ENCODE peak calls at places on chromosome 12, in four cellular contexts. K, W, M and J are unnamed samples.
A peak's percentile ranks its signal among the peaks of the same experiment; 100 is the strongest.

GRCh38 chr12:62899568-62900390 is 35.2 kb downstream of the PPM1H start:
- DNase-seq in K (no peak), W (no peak), M (no peak), J (no peak)

GRCh38 chr12:46152456-46152855 is 116.4 kb downstream of the SLC38A1 start:
- DNase-seq in K (no peak), W (no peak), M (no peak), J (no peak)

GRCh38 chr12:55728185-55728931 is 451 bp downstream of the CD63 start:
- DNase-seq in K (peak; percentile 46), W (peak; percentile 58), M (no peak), J (peak; percentile 74)

GRCh38 chr12:105198961-105199360 is 37.0 kb downstream of the APPL2 start:
- DNase-seq in K (no peak), W (no peak), M (no peak), J (peak; percentile 25)

GRCh38 chr12:24777359-24777758 is 171.5 kb downstream of the BCAT1 start:
- DNase-seq in K (no peak), W (no peak), M (no peak), J (no peak)

GRCh38 chr12:116426391-116427136 is 132.6 kb upstream of the MAP1LC3B2 start:
- DNase-seq in K (peak; percentile 100), W (no peak), M (peak; percentile 96), J (peak; percentile 100)

GRCh38 chr12:68792952-68793351 is 15.0 kb upstream of the MDM2 start:
- DNase-seq in K (peak; percentile 65), W (peak; percentile 41), M (peak; percentile 36), J (peak; percentile 55)

GRCh38 chr12:89701606-89702206 is 6.9 kb downstream of the ATP2B1 start:
- DNase-seq in K (peak; percentile 13), W (no peak), M (no peak), J (no peak)

GRCh38 chr12:125113800-125114199 is 48.6 kb downstream of the AACS start:
- DNase-seq in K (no peak), W (no peak), M (no peak), J (no peak)

GRCh38 chr12:77685112-77685511 is 145.6 kb upstream of the NAV3 start:
- DNase-seq in K (peak; percentile 71), W (peak; percentile 25), M (peak; percentile 65), J (peak; percentile 78)

GRCh38 chr12:45039757-45040156 is 11.1 kb downstream of the DBX2 start:
- DNase-seq in K (no peak), W (no peak), M (no peak), J (no peak)

GRCh38 chr12:14207946-14208612 is 157.4 kb upstream of the ATF7IP start:
- DNase-seq in K (peak; percentile 34), W (no peak), M (no peak), J (no peak)

GRCh38 chr12:87332987-87333761 is 696.0 kb downstream of the C12orf50 start:
- DNase-seq in K (no peak), W (no peak), M (no peak), J (no peak)

GRCh38 chr12:124599074-124599999 is 31.9 kb upstream of the NCOR2 start:
- DNase-seq in K (no peak), W (no peak), M (no peak), J (peak; percentile 70)

GRCh38 chr12:118354903-118355302 is 17.8 kb downstream of the TAOK3 start:
- DNase-seq in K (no peak), W (no peak), M (no peak), J (peak; percentile 57)

GRCh38 chr12:3157581-3158328 is 80.6 kb downstream of the TSPAN9 start:
- DNase-seq in K (no peak), W (no peak), M (no peak), J (no peak)

GRCh38 chr12:51023625-51024395 is 2.4 kb downstream of the SLC11A2 start:
- DNase-seq in K (no peak), W (no peak), M (no peak), J (no peak)

GRCh38 chr12:118238888-118239287 is 103.0 kb downstream of the PEBP1 start:
- DNase-seq in K (no peak), W (no peak), M (no peak), J (no peak)

GRCh38 chr12:69969011-69969410 is 144.0 kb downstream of the MYRFL start:
- DNase-seq in K (no peak), W (no peak), M (no peak), J (no peak)

GRCh38 chr12:89481218-89481914 is 43.2 kb downstream of the GALNT4 start:
- DNase-seq in K (no peak), W (no peak), M (no peak), J (no peak)

GRCh38 chr12:49580572-49581535 is 12.9 kb upstream of the MCRS1 start:
- DNase-seq in K (peak; percentile 95), W (peak; percentile 78), M (peak; percentile 96), J (peak; percentile 95)

GRCh38 chr12:109888179-109889020 is 8.1 kb upstream of the GLTP start:
- DNase-seq in K (no peak), W (peak; percentile 31), M (no peak), J (peak; percentile 98)

GRCh38 chr12:15527201-15527782 is 205.0 kb downstream of the PTPRO start:
- DNase-seq in K (peak; percentile 65), W (no peak), M (peak; percentile 53), J (peak; percentile 54)

GRCh38 chr12:71602745-71603577 is 60.7 kb downstream of the ZFC3H1 start:
- DNase-seq in K (no peak), W (no peak), M (no peak), J (no peak)

GRCh38 chr12:57224973-57225679 is 4.4 kb upstream of the SHMT2 start:
- DNase-seq in K (peak; percentile 85), W (peak; percentile 70), M (peak; percentile 91), J (no peak)

GRCh38 chr12:31323466-31324115 is 2.4 kb downstream of the SINHCAF start:
- DNase-seq in K (peak; percentile 71), W (peak; percentile 73), M (peak; percentile 50), J (peak; percentile 59)

GRCh38 chr12:857611-858010 is 91.9 kb downstream of the RAD52 start:
- DNase-seq in K (no peak), W (no peak), M (no peak), J (peak; percentile 89)

GRCh38 chr12:82874935-82875334 is 188.2 kb downstream of the TMTC2 start:
- DNase-seq in K (no peak), W (no peak), M (no peak), J (no peak)

GRCh38 chr12:85627584-85627983 is 208.6 kb downstream of the RASSF9 start:
- DNase-seq in K (no peak), W (no peak), M (no peak), J (peak; percentile 87)